ENCODE peak calls at places on chromosome 19, in eight cellular contexts. O is GM23248, L is SK-N-SH, K is MM.1S, W is PC-3, Q is GM23338, E is HCT116, C is hepatocyte. R is an unnamed sample. For H3K9me2, the result is how much of the 10 kb centered on the place peaks cover.

GRCh38 chr19:42552086-42553065 is 24.1 kb upstream of the CEACAM1 start:
- DNase-seq in O (no peak), L (no peak), K (no peak), W (no peak), Q (no peak), E (no peak), C (no peak), R (no peak)

GRCh38 chr19:17488593-17489391 is 18.5 kb downstream of the SLC27A1 start:
- DNase-seq in O (peak), L (peak), K (peak), W (peak), Q (peak), E (peak), C (peak), R (peak)

GRCh38 chr19:35115538-35115951 is at the start of gene FXYD3:
- DNase-seq in O (no peak), L (no peak), K (no peak), W (peak), Q (no peak), E (no peak), C (no peak), R (no peak)

GRCh38 chr19:45508931-45509691 is 1.8 kb downstream of the VASP start:
- DNase-seq in O (peak), L (peak), K (peak), W (peak), Q (peak), E (no peak), C (peak), R (peak)

GRCh38 chr19:589693-590395 is at the start of gene HCN2:
- DNase-seq in O (peak), L (peak), K (no peak), W (no peak), Q (no peak), E (no peak), C (no peak), R (no peak)

GRCh38 chr19:1252818-1253513 is 4.6 kb downstream of the MIDN start:
- DNase-seq in O (peak), L (peak), K (no peak), W (peak), Q (no peak), E (no peak), C (peak), R (peak)

GRCh38 chr19:41233748-41234240 is 14.8 kb downstream of the AXL start:
- DNase-seq in O (no peak), L (no peak), K (no peak), W (no peak), Q (no peak), E (no peak), C (no peak), R (no peak)

GRCh38 chr19:19634516-19635312 is 6.7 kb upstream of the LPAR2 start:
- DNase-seq in O (no peak), L (no peak), K (no peak), W (no peak), Q (no peak), E (no peak), C (no peak), R (no peak)

GRCh38 chr19:42111384-42111783 is 20.9 kb downstream of the POU2F2 start:
- DNase-seq in O (peak), L (no peak), K (no peak), W (no peak), Q (no peak), E (no peak), C (no peak), R (no peak)

GRCh38 chr19:37990362-37990761 is 83.4 kb downstream of the SIPA1L3 start:
- DNase-seq in O (no peak), L (no peak), K (no peak), W (peak), Q (peak), E (no peak), C (no peak), R (no peak)

GRCh38 chr19:41537789-41538188 is 38.2 kb upstream of the CEACAM21 start:
- DNase-seq in O (peak), L (no peak), K (no peak), W (peak), Q (peak), E (no peak), C (no peak), R (peak)

GRCh38 chr19:29785955-29786589 is 25.7 kb upstream of the CCNE1 start:
- DNase-seq in O (no peak), L (no peak), K (peak), W (no peak), Q (peak), E (peak), C (no peak), R (peak)

GRCh38 chr19:4082172-4082571 is 15.5 kb upstream of the ZBTB7A start:
- DNase-seq in O (no peak), L (no peak), K (no peak), W (no peak), Q (no peak), E (no peak), C (no peak), R (no peak)

GRCh38 chr19:17309962-17310461 is 649 bp downstream of the DDA1 start:
- DNase-seq in O (peak), L (no peak), K (no peak), W (no peak), Q (no peak), E (no peak), C (no peak), R (no peak)

GRCh38 chr19:6425732-6426686 is 1.4 kb upstream of the KHSRP start:
- DNase-seq in O (no peak), L (peak), K (no peak), W (peak), Q (no peak), E (peak), C (no peak), R (peak)

GRCh38 chr19:40271706-40272105 is 13.4 kb downstream of the AKT2 start:
- DNase-seq in O (no peak), L (no peak), K (no peak), W (no peak), Q (no peak), E (no peak), C (no peak), R (no peak)

GRCh38 chr19:8544168-8544567 is 30.2 kb upstream of the ZNF414 start:
- DNase-seq in O (no peak), L (no peak), K (no peak), W (no peak), Q (no peak), E (no peak), C (no peak), R (no peak)
- H3K9me2 ChIP-seq in O (under half), L (under half), K (under half), W (under half), Q (under half), E (under half), C (under half), R (under half)

GRCh38 chr19:56839665-56840451 is 668 bp downstream of the PEG3 start:
- DNase-seq in O (no peak), L (peak), K (no peak), W (peak), Q (no peak), E (no peak), C (no peak), R (no peak)
- TF ChIP-seq EZH2phosphoT487 in O (no peak), L (no peak), K (no peak), W (no peak), Q (no peak), E (no peak), C (no peak), R (no peak)

GRCh38 chr19:48394331-48395169 is 1.1 kb downstream of the GRIN2D start:
- DNase-seq in O (peak), L (no peak), K (no peak), W (no peak), Q (peak), E (no peak), C (no peak), R (no peak)
- H3K9me2 ChIP-seq in O (under half), L (under half), K (under half), W (under half), Q (under half), E (under half), C (under half), R (under half)

GRCh38 chr19:2610637-2611482 is 91.6 kb downstream of the GNG7 start:
- DNase-seq in O (peak), L (peak), K (peak), W (peak), Q (peak), E (peak), C (peak), R (peak)

GRCh38 chr19:2611483-2612464 is 90.7 kb downstream of the GNG7 start:
- DNase-seq in O (no peak), L (no peak), K (no peak), W (no peak), Q (no peak), E (no peak), C (no peak), R (peak)

GRCh38 chr19:2612619-2613249 is 89.8 kb downstream of the GNG7 start:
- DNase-seq in O (no peak), L (no peak), K (no peak), W (no peak), Q (peak), E (no peak), C (no peak), R (no peak)

GRCh38 chr19:2615782-2616181 is 86.7 kb downstream of the GNG7 start:
- DNase-seq in O (no peak), L (no peak), K (no peak), W (no peak), Q (no peak), E (no peak), C (no peak), R (no peak)

DNA sequence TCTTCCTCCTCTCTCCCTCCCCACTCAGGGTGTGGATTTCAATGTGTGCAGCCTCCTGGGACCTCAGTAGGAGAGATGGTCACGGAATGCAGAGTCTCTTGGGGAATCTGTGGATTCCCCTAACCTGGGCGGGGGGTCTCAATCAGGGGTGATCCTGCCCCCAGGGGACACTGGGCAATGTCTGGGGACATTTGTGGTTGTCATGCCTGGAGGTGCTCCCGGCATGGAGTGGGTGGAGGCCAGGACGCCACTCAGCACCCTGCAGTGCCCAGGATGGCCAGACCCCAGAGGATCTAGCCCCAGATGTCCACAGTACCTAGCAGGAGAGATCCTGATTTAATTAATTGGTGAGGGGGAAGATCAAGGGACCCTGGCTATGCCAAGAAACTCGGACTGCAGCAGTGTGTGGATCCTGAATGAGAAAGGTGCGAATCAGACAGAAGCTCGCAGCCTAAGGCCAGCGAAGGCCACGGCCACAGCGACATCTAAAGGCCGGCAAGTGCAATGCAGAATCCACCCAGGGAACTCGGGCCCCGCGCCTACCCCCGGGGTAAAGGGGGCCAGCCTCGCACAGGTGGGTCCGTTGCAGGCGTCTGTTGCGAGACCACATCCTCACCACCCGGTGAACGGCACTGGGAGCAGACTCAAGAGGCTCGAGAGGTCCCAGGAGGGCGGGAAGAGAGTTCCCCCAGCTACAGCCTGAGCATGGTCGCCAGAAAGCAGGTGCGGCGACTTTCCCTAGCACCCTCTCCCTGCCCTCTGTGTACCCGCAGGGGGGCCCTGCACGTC is 88.8 kb downstream of the GNG7 start:
- DNase-seq in O (peak), L (peak), K (peak), W (peak), Q (peak), E (no peak), C (peak), R (peak)
- TF ChIP-seq EZH2phosphoT487 in O (no peak), L (no peak), K (no peak), W (no peak), Q (no peak), E (no peak), C (no peak), R (no peak)

DNA sequence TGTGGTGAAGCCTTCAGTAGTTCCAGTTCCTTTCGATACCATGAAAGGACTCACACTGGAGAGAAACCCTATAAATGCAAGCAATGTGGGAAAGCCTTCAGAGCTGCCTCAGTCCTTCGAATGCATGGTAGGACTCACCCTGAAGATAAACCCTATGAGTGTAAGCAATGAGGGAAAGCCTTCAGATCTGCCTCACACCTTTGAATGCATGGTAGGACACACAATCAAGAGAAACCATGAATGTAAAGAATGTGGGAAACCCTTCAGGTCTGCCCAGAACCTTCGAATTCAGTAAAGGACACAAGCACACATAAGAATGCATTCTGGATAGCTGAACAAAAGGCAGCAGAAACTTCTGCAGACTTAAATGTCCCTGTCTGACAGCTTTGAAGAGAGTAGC is 18.3 kb downstream of the ZNF69 start:
- DNase-seq in O (no peak), L (no peak), K (no peak), W (no peak), Q (peak), E (no peak), C (no peak), R (no peak)
- H3K9me2 ChIP-seq in O (under half), L (under half), K (under half), W (under half), Q (under half), E (under half), C (under half), R (under half)

GRCh38 chr19:46821512-46822359 is 28.9 kb downstream of the AP2S1 start:
- DNase-seq in O (no peak), L (no peak), K (no peak), W (no peak), Q (no peak), E (no peak), C (peak), R (peak)
- TF ChIP-seq EZH2phosphoT487 in O (no peak), L (no peak), K (no peak), W (no peak), Q (no peak), E (no peak), C (no peak), R (no peak)

GRCh38 chr19:15371119-15371518 is 8.5 kb downstream of the AKAP8 start:
- DNase-seq in O (no peak), L (no peak), K (no peak), W (no peak), Q (no peak), E (no peak), C (no peak), R (no peak)
- H3K9me2 ChIP-seq in O (under half), L (under half), K (under half), W (under half), Q (under half), E (under half), C (under half), R (under half)

GRCh38 chr19:50638576-50638975 is 1.1 kb downstream of the SYT3 start:
- DNase-seq in O (no peak), L (no peak), K (no peak), W (no peak), Q (no peak), E (no peak), C (no peak), R (no peak)

GRCh38 chr19:50640368-50640767 is 687 bp upstream of the SYT3 start:
- DNase-seq in O (no peak), L (no peak), K (no peak), W (no peak), Q (no peak), E (no peak), C (no peak), R (no peak)

GRCh38 chr19:50636317-50637085 is 3.2 kb downstream of the SYT3 start:
- DNase-seq in O (no peak), L (no peak), K (no peak), W (no peak), Q (no peak), E (no peak), C (no peak), R (no peak)

GRCh38 chr19:50644315-50644915 is 4.7 kb upstream of the SYT3 start:
- DNase-seq in O (no peak), L (no peak), K (no peak), W (no peak), Q (no peak), E (no peak), C (no peak), R (no peak)

GRCh38 chr19:50639121-50640112 is at the start of gene SYT3:
- DNase-seq in O (peak), L (peak), K (peak), W (peak), Q (peak), E (no peak), C (peak), R (no peak)
- TF ChIP-seq EZH2phosphoT487 in O (no peak), L (no peak), K (no peak), W (no peak), Q (no peak), E (no peak), C (no peak), R (no peak)